ENCODE peak calls at places on chromosomes 6 and 20, in six cellular contexts. E is astrocyte of the cerebellum; O is neural progenitor cell; Y is occipital lobe; V is activated CD4-positive, CD25-positive, alpha-beta regulatory T cell; K is stimulated activated CD4-positive, alpha-beta T cell treated with anti-CD3 and anti-CD28 coated beads, Interleukin-12 subunit alpha, Interleukin-12 subunit beta, amount 100 ng/mL, for 4 hours. C is an unnamed sample.

GRCh38 chr20:41436679-41437078 is 70.1 kb upstream of the EMILIN3 start:
- DNase-seq in E (no peak), O (no peak), Y (no peak), V (no peak), K (no peak), C (no peak)

GRCh38 chr6:54419885-54420284 is 111.6 kb downstream of the TINAG start:
- DNase-seq in E (peak), O (no peak), Y (no peak), V (no peak), K (no peak), C (no peak)

GRCh38 chr6:18823782-18824386 is 436.7 kb downstream of the RNF144B start:
- DNase-seq in E (no peak), O (peak), Y (no peak), V (no peak), K (peak), C (no peak)

GRCh38 chr6:117907600-117908245 is 659 bp downstream of the SLC35F1 start:
- DNase-seq in E (no peak), O (peak), Y (peak), V (no peak), K (no peak), C (no peak)

GRCh38 chr6:143465546-143465945 is 14.9 kb downstream of the PEX3 start:
- DNase-seq in E (no peak), O (no peak), Y (no peak), V (no peak), K (no peak), C (no peak)

GRCh38 chr6:144152334-144152900 is 2.1 kb downstream of the STX11 start:
- DNase-seq in E (no peak), O (no peak), Y (no peak), V (no peak), K (no peak), C (no peak)

GRCh38 chr6:41677430-41678045 is 39.3 kb downstream of the MDFI start:
- DNase-seq in E (no peak), O (no peak), Y (no peak), V (no peak), K (no peak), C (no peak)

GRCh38 chr6:86273936-86274335 is 631.2 kb upstream of the SYNCRIP start:
- DNase-seq in E (no peak), O (no peak), Y (no peak), V (no peak), K (no peak), C (no peak)

GRCh38 chr6:15872252-15873103 is 209.7 kb upstream of the DTNBP1 start:
- DNase-seq in E (no peak), O (no peak), Y (no peak), V (no peak), K (no peak), C (no peak)

GRCh38 chr20:20780127-20780822 is 67.8 kb upstream of the RALGAPA2 start:
- DNase-seq in E (no peak), O (no peak), Y (peak), V (no peak), K (no peak), C (no peak)

GRCh38 chr20:11496382-11496781 is 421.3 kb upstream of the BTBD3 start:
- DNase-seq in E (no peak), O (peak), Y (no peak), V (no peak), K (no peak), C (no peak)

GRCh38 chr20:1434571-1435336 is 31.9 kb downstream of the NSFL1C start:
- DNase-seq in E (peak), O (no peak), Y (no peak), V (no peak), K (no peak), C (no peak)

GRCh38 chr6:1182722-1183521 is 129.0 kb upstream of the FOXQ1 start:
- DNase-seq in E (no peak), O (no peak), Y (no peak), V (no peak), K (no peak), C (no peak)

GRCh38 chr6:3405182-3405518 is 51.7 kb downstream of the SLC22A23 start:
- DNase-seq in E (no peak), O (no peak), Y (no peak), V (no peak), K (no peak), C (no peak)